ENCODE peak calls at places on chromosomes 1 and 21, in seven cellular contexts. G is lower lobe of right lung; J is CD8-positive, alpha-beta T cell; A is Peyer's patch; E is psoas muscle; U is tibial nerve; H is IMR-90. B is an unnamed sample.

GRCh38 chr1:80893140-80893539 is 907.6 kb upstream of the ADGRL2 start:
- DNase-seq in G (no peak), J (no peak), A (no peak), E (no peak), U (no peak), H (no peak), B (no peak)

GRCh38 chr1:2807036-2807435 is 5.5 kb upstream of the TTC34 start:
- DNase-seq in G (no peak), J (no peak), A (no peak), E (peak), U (no peak), H (no peak), B (no peak)

GRCh38 chr1:58206749-58207148 is 339.8 kb downstream of the OMA1 start:
- DNase-seq in G (no peak), J (no peak), A (no peak), E (no peak), U (no peak), H (no peak), B (no peak)

GRCh38 chr1:174874337-174875053 is 125.3 kb upstream of the CACYBP start:
- DNase-seq in G (no peak), J (no peak), A (peak), E (no peak), U (no peak), H (no peak), B (no peak)

GRCh38 chr1:111406325-111406768 is 21.2 kb downstream of the OVGP1 start:
- DNase-seq in G (no peak), J (peak), A (peak), E (no peak), U (no peak), H (peak), B (no peak)

GRCh38 chr1:245156736-245157505 is 2.1 kb downstream of the KIF26B start:
- DNase-seq in G (no peak), J (no peak), A (no peak), E (no peak), U (no peak), H (peak), B (no peak)

GRCh38 chr1:25099343-25099951 is 132.9 kb downstream of the SYF2 start:
- DNase-seq in G (no peak), J (peak), A (peak), E (peak), U (no peak), H (no peak), B (no peak)

GRCh38 chr21:33898546-33898945 is 17.1 kb downstream of the ATP5PO start:
- DNase-seq in G (no peak), J (no peak), A (no peak), E (no peak), U (no peak), H (peak), B (no peak)

GRCh38 chr1:117615474-117615873 is 9.6 kb downstream of the TENT5C start:
- DNase-seq in G (no peak), J (peak), A (peak), E (no peak), U (no peak), H (no peak), B (no peak)

GRCh38 chr1:157252473-157252872 is 114.3 kb upstream of the ETV3 start:
- DNase-seq in G (no peak), J (no peak), A (no peak), E (no peak), U (no peak), H (no peak), B (no peak)

GRCh38 chr1:25958475-25958874 is 39.4 kb downstream of the PAFAH2 start:
- DNase-seq in G (no peak), J (no peak), A (no peak), E (no peak), U (no peak), H (peak), B (no peak)

GRCh38 chr1:32817815-32818786 is 648 bp downstream of the S100PBP start:
- DNase-seq in G (peak), J (peak), A (peak), E (peak), U (peak), H (peak), B (peak)

GRCh38 chr1:17567582-17567981 is 28.1 kb downstream of the ARHGEF10L start:
- DNase-seq in G (no peak), J (no peak), A (no peak), E (no peak), U (no peak), H (peak), B (no peak)

GRCh38 chr1:67918067-67918466 is 84.8 kb upstream of the GNG12 start:
- DNase-seq in G (no peak), J (no peak), A (no peak), E (no peak), U (no peak), H (no peak), B (no peak)

GRCh38 chr1:226661965-226662364 is 77.1 kb downstream of the ITPKB start:
- DNase-seq in G (no peak), J (no peak), A (no peak), E (peak), U (no peak), H (peak), B (no peak)

GRCh38 chr1:226663327-226663704 is 75.8 kb downstream of the ITPKB start:
- DNase-seq in G (no peak), J (no peak), A (no peak), E (no peak), U (no peak), H (no peak), B (no peak)

GRCh38 chr1:226661271-226661670 is 77.8 kb downstream of the ITPKB start:
- DNase-seq in G (no peak), J (no peak), A (no peak), E (peak), U (no peak), H (no peak), B (no peak)

GRCh38 chr1:226664413-226665101 is 74.5 kb downstream of the ITPKB start:
- DNase-seq in G (peak), J (no peak), A (no peak), E (peak), U (peak), H (peak), B (no peak)

GRCh38 chr1:226662704-226663326 is 76.3 kb downstream of the ITPKB start:
- DNase-seq in G (peak), J (peak), A (peak), E (peak), U (peak), H (peak), B (no peak)
- H3K4me3 ChIP-seq in G (no peak), J (peak), A (no peak), E (peak), U (no peak), H (no peak), B (no peak)

GRCh38 chr1:241603626-241604337 is 36.4 kb downstream of the CHML start:
- DNase-seq in G (no peak), J (no peak), A (no peak), E (no peak), U (no peak), H (peak), B (no peak)

GRCh38 chr1:241606544-241606943 is 33.6 kb downstream of the CHML start:
- DNase-seq in G (no peak), J (no peak), A (no peak), E (no peak), U (no peak), H (no peak), B (no peak)

GRCh38 chr1:241608379-241609033 is 31.7 kb downstream of the CHML start:
- DNase-seq in G (no peak), J (no peak), A (no peak), E (no peak), U (no peak), H (peak), B (no peak)

GRCh38 chr1:241607497-241607896 is 32.7 kb downstream of the CHML start:
- DNase-seq in G (no peak), J (no peak), A (no peak), E (no peak), U (no peak), H (no peak), B (no peak)

GRCh38 chr1:241605146-241605805 is 34.9 kb downstream of the CHML start:
- DNase-seq in G (no peak), J (no peak), A (no peak), E (no peak), U (no peak), H (no peak), B (no peak)
- TF ChIP-seq CTCF in G (no peak), J (no peak), A (no peak), E (no peak), U (no peak), H (peak), B (peak)

DNA sequence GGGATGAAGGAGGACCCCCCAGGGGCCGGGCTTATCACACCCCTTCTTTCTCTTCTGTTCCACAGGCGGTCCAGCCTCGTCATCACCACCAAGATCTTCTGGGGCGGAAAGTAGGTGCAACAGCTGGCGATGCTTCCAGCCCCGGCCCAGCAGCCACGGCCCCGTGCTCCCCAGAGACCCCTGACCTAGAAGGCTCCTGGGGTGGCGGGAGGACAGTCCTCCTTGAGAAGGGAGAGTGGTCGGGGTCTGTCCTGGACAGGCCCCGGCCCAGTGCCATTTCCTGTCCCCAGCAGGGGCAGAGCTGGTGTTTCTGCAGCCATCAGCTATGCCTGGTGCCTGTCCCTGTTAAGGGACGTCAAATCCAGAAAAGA is 41.7 kb downstream of the KCNAB2 start:
- DNase-seq in G (no peak), J (no peak), A (no peak), E (no peak), U (no peak), H (no peak), B (no peak)
- H3K27ac ChIP-seq in G (no peak), J (no peak), A (no peak), E (no peak), U (no peak), H (no peak), B (no peak)

GRCh38 chr1:121595089-121595488 is 410.3 kb downstream of the SRGAP2C start:
- DNase-seq in G (no peak), J (no peak), A (no peak), E (no peak), U (no peak), H (no peak), B (no peak)
- H3K4me3 ChIP-seq in G (no peak), J (no peak), A (no peak), E (no peak), U (no peak), H (no peak), B (no peak)

GRCh38 chr1:12052997-12053686 is 10.0 kb upstream of the TNFRSF8 start:
- DNase-seq in G (no peak), J (no peak), A (no peak), E (peak), U (no peak), H (no peak), B (no peak)
- TF ChIP-seq CTCF in G (no peak), J (no peak), A (no peak), E (no peak), U (no peak), H (no peak), B (no peak)

GRCh38 chr1:54250670-54251069 is 50.7 kb downstream of the MRPL37 start:
- DNase-seq in G (no peak), J (no peak), A (no peak), E (peak), U (no peak), H (no peak), B (no peak)
- H3K27ac ChIP-seq in G (no peak), J (no peak), A (no peak), E (no peak), U (no peak), H (no peak), B (no peak)